ENCODE peak calls at places on chromosomes 4 and X, in five cellular contexts. One of them, this sample, is unnamed.
A peak's percentile ranks its signal among the peaks of the same experiment; 100 is the strongest.

GRCh38 chr4:102640669-102641068 is 120.1 kb downstream of the MANBA start:
- DNase-seq in GM12865: no peak
- DNase-seq in activated gamma-delta T cell treated with Interleukin-2 at 50 U/mL for 16 hours: no peak
- DNase-seq in SK-MEL-5: no peak
- DNase-seq in naive thymus-derived CD8-positive, alpha-beta T cell: no peak
- DNase-seq in this sample: no peak

GRCh38 chrX:15594371-15594770 is 6.4 kb downstream of the ACE2 start:
- DNase-seq in activated gamma-delta T cell treated with Interleukin-2 at 50 U/mL for 16 hours: no peak
- DNase-seq in SK-MEL-5: peak; percentile 42
- DNase-seq in naive thymus-derived CD8-positive, alpha-beta T cell: no peak
- DNase-seq in GM12865: no peak
- DNase-seq in this sample: no peak

GRCh38 chr4:6573986-6574746 is 823 bp upstream of the MAN2B2 start:
- DNase-seq in naive thymus-derived CD8-positive, alpha-beta T cell: no peak
- DNase-seq in GM12865: no peak
- DNase-seq in activated gamma-delta T cell treated with Interleukin-2 at 50 U/mL for 16 hours: no peak
- DNase-seq in SK-MEL-5: no peak
- DNase-seq in this sample: no peak

GRCh38 chrX:153516055-153516454 is 1.4 kb upstream of the ATP2B3 start:
- DNase-seq in GM12865: no peak
- DNase-seq in activated gamma-delta T cell treated with Interleukin-2 at 50 U/mL for 16 hours: no peak
- DNase-seq in naive thymus-derived CD8-positive, alpha-beta T cell: no peak
- DNase-seq in SK-MEL-5: no peak
- DNase-seq in this sample: no peak

GRCh38 chrX:115449742-115450141 is 111.2 kb upstream of the PLS3 start:
- DNase-seq in GM12865: no peak
- DNase-seq in naive thymus-derived CD8-positive, alpha-beta T cell: no peak
- DNase-seq in activated gamma-delta T cell treated with Interleukin-2 at 50 U/mL for 16 hours: no peak
- DNase-seq in SK-MEL-5: peak; percentile 57
- DNase-seq in this sample: peak; percentile 59

GRCh38 chr4:147312376-147313046 is 168.4 kb upstream of the EDNRA start:
- DNase-seq in SK-MEL-5: no peak
- DNase-seq in activated gamma-delta T cell treated with Interleukin-2 at 50 U/mL for 16 hours: no peak
- DNase-seq in GM12865: no peak
- DNase-seq in naive thymus-derived CD8-positive, alpha-beta T cell: no peak
- DNase-seq in this sample: no peak

GRCh38 chrX:48956728-48957414 is 536 bp downstream of the OTUD5 start:
- DNase-seq in GM12865: no peak
- DNase-seq in naive thymus-derived CD8-positive, alpha-beta T cell: peak; percentile 73
- DNase-seq in activated gamma-delta T cell treated with Interleukin-2 at 50 U/mL for 16 hours: peak; percentile 41
- DNase-seq in SK-MEL-5: no peak
- DNase-seq in this sample: peak; percentile 24

GRCh38 chr4:659851-660250 is 14.2 kb downstream of the ATP5ME start:
- DNase-seq in activated gamma-delta T cell treated with Interleukin-2 at 50 U/mL for 16 hours: no peak
- DNase-seq in SK-MEL-5: no peak
- DNase-seq in GM12865: no peak
- DNase-seq in naive thymus-derived CD8-positive, alpha-beta T cell: peak; percentile 50
- DNase-seq in this sample: no peak

GRCh38 chr4:118224239-118224829 is 128.5 kb downstream of the PRSS12 start:
- DNase-seq in activated gamma-delta T cell treated with Interleukin-2 at 50 U/mL for 16 hours: no peak
- DNase-seq in SK-MEL-5: peak; percentile 76
- DNase-seq in GM12865: peak; percentile 53
- DNase-seq in naive thymus-derived CD8-positive, alpha-beta T cell: no peak
- DNase-seq in this sample: peak; percentile 73

GRCh38 chr4:102823897-102824296 is 3.5 kb downstream of the UBE2D3 start:
- DNase-seq in GM12865: no peak
- DNase-seq in activated gamma-delta T cell treated with Interleukin-2 at 50 U/mL for 16 hours: no peak
- DNase-seq in naive thymus-derived CD8-positive, alpha-beta T cell: no peak
- DNase-seq in SK-MEL-5: no peak
- DNase-seq in this sample: no peak

GRCh38 chr4:184170996-184171395 is 46.7 kb downstream of the ENPP6 start:
- DNase-seq in GM12865: no peak
- DNase-seq in activated gamma-delta T cell treated with Interleukin-2 at 50 U/mL for 16 hours: no peak
- DNase-seq in SK-MEL-5: no peak
- DNase-seq in naive thymus-derived CD8-positive, alpha-beta T cell: no peak
- DNase-seq in this sample: no peak

GRCh38 chrX:118480172-118480571 is 15.4 kb upstream of the DOCK11 start:
- DNase-seq in activated gamma-delta T cell treated with Interleukin-2 at 50 U/mL for 16 hours: no peak
- DNase-seq in GM12865: no peak
- DNase-seq in naive thymus-derived CD8-positive, alpha-beta T cell: no peak
- DNase-seq in SK-MEL-5: no peak
- DNase-seq in this sample: no peak

GRCh38 chr4:79241846-79242245 is 84.0 kb downstream of the NAA11 start:
- DNase-seq in naive thymus-derived CD8-positive, alpha-beta T cell: no peak
- DNase-seq in activated gamma-delta T cell treated with Interleukin-2 at 50 U/mL for 16 hours: no peak
- DNase-seq in GM12865: no peak
- DNase-seq in SK-MEL-5: peak; percentile 14
- DNase-seq in this sample: no peak

GRCh38 chrX:1492421-1493012 is 39.8 kb upstream of the ASMTL start:
- DNase-seq in naive thymus-derived CD8-positive, alpha-beta T cell: no peak
- DNase-seq in SK-MEL-5: no peak
- DNase-seq in GM12865: no peak
- DNase-seq in activated gamma-delta T cell treated with Interleukin-2 at 50 U/mL for 16 hours: no peak
- DNase-seq in this sample: no peak

GRCh38 chr4:101259876-101260275 is 87.5 kb downstream of the PPP3CA start:
- DNase-seq in SK-MEL-5: no peak
- DNase-seq in activated gamma-delta T cell treated with Interleukin-2 at 50 U/mL for 16 hours: no peak
- DNase-seq in naive thymus-derived CD8-positive, alpha-beta T cell: no peak
- DNase-seq in GM12865: peak; percentile 50
- DNase-seq in this sample: no peak

GRCh38 chr4:170089274-170089742 is 448 bp downstream of the AADAT start:
- DNase-seq in activated gamma-delta T cell treated with Interleukin-2 at 50 U/mL for 16 hours: no peak
- DNase-seq in SK-MEL-5: peak; percentile 71
- DNase-seq in naive thymus-derived CD8-positive, alpha-beta T cell: no peak
- DNase-seq in GM12865: no peak
- DNase-seq in this sample: peak; percentile 28

GRCh38 chr4:119659576-119659975 is 31.0 kb upstream of the PDE5A start:
- DNase-seq in SK-MEL-5: no peak
- DNase-seq in naive thymus-derived CD8-positive, alpha-beta T cell: no peak
- DNase-seq in GM12865: no peak
- DNase-seq in activated gamma-delta T cell treated with Interleukin-2 at 50 U/mL for 16 hours: no peak
- DNase-seq in this sample: no peak

GRCh38 chr4:7291372-7292135 is 99.2 kb downstream of the SORCS2 start:
- DNase-seq in activated gamma-delta T cell treated with Interleukin-2 at 50 U/mL for 16 hours: no peak
- DNase-seq in GM12865: no peak
- DNase-seq in SK-MEL-5: peak; percentile 54
- DNase-seq in naive thymus-derived CD8-positive, alpha-beta T cell: no peak
- DNase-seq in this sample: no peak

GRCh38 chrX:50198348-50198747 is 2.5 kb downstream of the AKAP4 start:
- DNase-seq in naive thymus-derived CD8-positive, alpha-beta T cell: no peak
- DNase-seq in GM12865: no peak
- DNase-seq in activated gamma-delta T cell treated with Interleukin-2 at 50 U/mL for 16 hours: no peak
- DNase-seq in SK-MEL-5: no peak
- DNase-seq in this sample: peak; percentile 88

GRCh38 chr4:183105092-183105491 is 6.0 kb downstream of the WWC2 start:
- DNase-seq in naive thymus-derived CD8-positive, alpha-beta T cell: no peak
- DNase-seq in activated gamma-delta T cell treated with Interleukin-2 at 50 U/mL for 16 hours: no peak
- DNase-seq in SK-MEL-5: no peak
- DNase-seq in GM12865: no peak
- DNase-seq in this sample: no peak

GRCh38 chrX:40058719-40059118 is 39.0 kb downstream of the BCOR start:
- DNase-seq in naive thymus-derived CD8-positive, alpha-beta T cell: no peak
- DNase-seq in activated gamma-delta T cell treated with Interleukin-2 at 50 U/mL for 16 hours: no peak
- DNase-seq in SK-MEL-5: no peak
- DNase-seq in GM12865: no peak
- DNase-seq in this sample: no peak

GRCh38 chr4:105472871-105473339 is 957 bp downstream of the PPA2 start:
- DNase-seq in GM12865: no peak
- DNase-seq in activated gamma-delta T cell treated with Interleukin-2 at 50 U/mL for 16 hours: no peak
- DNase-seq in SK-MEL-5: no peak
- DNase-seq in naive thymus-derived CD8-positive, alpha-beta T cell: no peak
- DNase-seq in this sample: no peak

GRCh38 chr4:117560329-117560728 is 474.0 kb upstream of the NDST3 start:
- DNase-seq in GM12865: peak; percentile 6
- DNase-seq in SK-MEL-5: peak; percentile 35
- DNase-seq in activated gamma-delta T cell treated with Interleukin-2 at 50 U/mL for 16 hours: no peak
- DNase-seq in naive thymus-derived CD8-positive, alpha-beta T cell: no peak
- DNase-seq in this sample: peak; percentile 58

GRCh38 chr4:12379191-12379590 is 950.5 kb upstream of the HS3ST1 start:
- DNase-seq in SK-MEL-5: no peak
- DNase-seq in naive thymus-derived CD8-positive, alpha-beta T cell: no peak
- DNase-seq in GM12865: no peak
- DNase-seq in activated gamma-delta T cell treated with Interleukin-2 at 50 U/mL for 16 hours: no peak
- DNase-seq in this sample: no peak

GRCh38 chr4:6058531-6059374 is 40.5 kb upstream of the C4orf50 start:
- DNase-seq in GM12865: no peak
- DNase-seq in naive thymus-derived CD8-positive, alpha-beta T cell: no peak
- DNase-seq in SK-MEL-5: no peak
- DNase-seq in activated gamma-delta T cell treated with Interleukin-2 at 50 U/mL for 16 hours: no peak
- DNase-seq in this sample: no peak

GRCh38 chr4:107856901-107857300 is 32.2 kb downstream of the SGMS2 start:
- DNase-seq in activated gamma-delta T cell treated with Interleukin-2 at 50 U/mL for 16 hours: no peak
- DNase-seq in naive thymus-derived CD8-positive, alpha-beta T cell: no peak
- DNase-seq in SK-MEL-5: peak; percentile 4
- DNase-seq in GM12865: no peak
- DNase-seq in this sample: no peak

GRCh38 chrX:38004046-38004445 is 2.3 kb upstream of the SYTL5 start:
- DNase-seq in activated gamma-delta T cell treated with Interleukin-2 at 50 U/mL for 16 hours: no peak
- DNase-seq in naive thymus-derived CD8-positive, alpha-beta T cell: no peak
- DNase-seq in SK-MEL-5: no peak
- DNase-seq in GM12865: no peak
- DNase-seq in this sample: no peak

GRCh38 chr4:182843813-182844325 is 73.3 kb downstream of the DCTD start:
- DNase-seq in naive thymus-derived CD8-positive, alpha-beta T cell: no peak
- DNase-seq in SK-MEL-5: no peak
- DNase-seq in activated gamma-delta T cell treated with Interleukin-2 at 50 U/mL for 16 hours: no peak
- DNase-seq in GM12865: no peak
- DNase-seq in this sample: no peak

GRCh38 chr4:173463816-173464215 is 64.9 kb upstream of the SCRG1 start:
- DNase-seq in GM12865: no peak
- DNase-seq in naive thymus-derived CD8-positive, alpha-beta T cell: no peak
- DNase-seq in SK-MEL-5: no peak
- DNase-seq in activated gamma-delta T cell treated with Interleukin-2 at 50 U/mL for 16 hours: no peak
- DNase-seq in this sample: no peak

GRCh38 chrX:1316527-1316926 is 20.1 kb upstream of the IL3RA start:
- DNase-seq in naive thymus-derived CD8-positive, alpha-beta T cell: no peak
- DNase-seq in SK-MEL-5: no peak
- DNase-seq in GM12865: no peak
- DNase-seq in activated gamma-delta T cell treated with Interleukin-2 at 50 U/mL for 16 hours: no peak
- DNase-seq in this sample: peak; percentile 20

This sample was measured in OCI-M1.